ENCODE peak calls at places on chromosomes 4 and X, in ten cellular contexts. W, G, V, A, E, J, Y, U, Z and T are unnamed samples. For H3K27me3 and H3K36me3, the result is how much of the 10 kb centered on the place peaks cover.

GRCh38 chrX:131792789-131793462 is 230.2 kb upstream of the STK26 start:
- DNase-seq in G (peak), Y (no peak), V (peak), J (peak), E (no peak), Z (peak), W (no peak), U (no peak), A (no peak), T (no peak)

GRCh38 chrX:8033175-8033574 is 106.0 kb upstream of the PNPLA4 start:
- DNase-seq in J (no peak), V (no peak), Z (no peak), W (no peak), A (no peak), E (no peak), U (no peak), Y (no peak), G (no peak), T (no peak)

GRCh38 chr4:124105212-124105611 is 607.3 kb downstream of the ANKRD50 start:
- DNase-seq in W (no peak), J (no peak), Y (no peak), G (no peak), E (no peak), U (no peak), Z (no peak), A (no peak), V (no peak), T (no peak)

GRCh38 chrX:136671006-136671610 is 23.1 kb downstream of the CD40LG start:
- DNase-seq in J (no peak), E (no peak), W (no peak), V (no peak), A (no peak), Z (no peak), G (no peak), U (no peak), Y (no peak), T (no peak)

GRCh38 chrX:133171962-133172708 is 46.0 kb downstream of the TFDP3 start:
- DNase-seq in E (no peak), Y (no peak), G (no peak), Z (peak), W (peak), U (peak), A (peak), V (no peak), J (no peak), T (peak)

GRCh38 chr4:38943355-38943754 is 75.7 kb downstream of the FAM114A1 start:
- DNase-seq in V (no peak), E (peak), U (no peak), W (no peak), Z (no peak), Y (peak), G (peak), A (no peak), J (no peak), T (no peak)

GRCh38 chr4:169420291-169420690 is 149.5 kb upstream of the SH3RF1 start:
- DNase-seq in U (no peak), J (no peak), Z (no peak), A (no peak), G (no peak), V (no peak), W (no peak), E (no peak), Y (no peak), T (no peak)

GRCh38 chr4:155807021-155807420 is 48.2 kb downstream of the GUCY1B1 start:
- DNase-seq in U (no peak), V (no peak), W (no peak), Y (no peak), A (no peak), Z (peak), J (no peak), E (no peak), G (no peak), T (no peak)

GRCh38 chr4:54553001-54553400 is 104.8 kb upstream of the KIT start:
- DNase-seq in U (no peak), W (no peak), V (no peak), A (no peak), Z (peak), Y (no peak), J (no peak), E (no peak), G (no peak), T (no peak)

GRCh38 chr4:89894654-89895652 is at the start of gene MMRN1:
- DNase-seq in G (no peak), A (no peak), Y (no peak), J (no peak), E (no peak), W (no peak), Z (no peak), V (no peak), U (no peak), T (no peak)

GRCh38 chr4:25676221-25676620 is 20.6 kb downstream of the SLC34A2 start:
- DNase-seq in V (no peak), G (no peak), E (no peak), Z (no peak), W (no peak), A (no peak), J (no peak), U (no peak), Y (no peak), T (peak)
- H3K4me3 ChIP-seq in V (no peak), G (no peak), E (no peak), Z (no peak), W (no peak), A (no peak), J (no peak), U (no peak), Y (no peak), T (no peak)

GRCh38 chrX:31658360-31658759 is 586.5 kb upstream of the FTHL17 start:
- DNase-seq in W (no peak), V (no peak), U (peak), Y (no peak), E (no peak), Z (peak), J (no peak), A (peak), G (no peak), T (no peak)

GRCh38 chrX:31661280-31661679 is 589.4 kb upstream of the FTHL17 start:
- DNase-seq in J (no peak), W (no peak), Y (no peak), E (no peak), G (no peak), V (no peak), Z (no peak), A (peak), U (no peak), T (no peak)

GRCh38 chrX:31663172-31663571 is 591.3 kb upstream of the FTHL17 start:
- DNase-seq in A (no peak), Z (no peak), J (no peak), G (no peak), Y (no peak), U (no peak), W (no peak), V (no peak), E (no peak), T (no peak)
- H3K27me3 ChIP-seq in A (under half), Z (under half), J (under half), G (under half), Y (under half), U (under half), W (under half), V (under half), E (under half), T (under half)

DNA sequence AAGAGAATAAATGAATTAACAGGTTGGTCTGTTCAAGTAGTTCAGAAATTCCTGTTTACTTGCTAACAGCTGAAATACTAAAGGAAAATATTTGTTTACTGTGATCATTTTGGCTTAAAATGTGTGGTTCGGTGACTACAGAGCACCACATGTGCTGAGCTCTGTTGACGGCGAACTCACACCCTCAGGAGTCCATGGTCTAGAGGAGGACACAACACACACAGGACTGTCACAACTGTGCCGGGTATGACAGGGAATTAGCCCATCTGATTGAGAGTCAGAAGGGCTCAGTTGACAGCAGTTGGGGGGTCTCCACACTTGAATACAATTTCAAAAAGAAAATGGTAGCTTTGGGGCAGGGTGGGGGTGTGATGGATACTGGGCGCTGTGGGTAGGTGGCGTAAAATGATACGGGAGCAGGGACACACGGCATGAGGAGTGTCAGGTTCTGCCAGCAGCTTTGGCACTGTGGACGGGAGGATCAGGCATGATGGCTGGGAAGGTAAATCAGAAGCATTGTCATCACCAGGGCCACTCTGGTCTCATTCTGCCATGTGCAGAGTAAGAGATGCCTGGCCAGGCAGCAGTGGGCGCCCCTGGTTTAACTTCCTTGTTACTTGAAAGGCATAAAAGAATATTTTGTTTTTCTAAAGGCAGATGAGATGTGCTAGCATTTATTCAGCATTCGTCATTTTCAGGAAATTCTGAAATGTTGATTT is 33.3 kb downstream of the CLDN22 start:
- DNase-seq in Y (no peak), V (no peak), G (no peak), A (no peak), E (no peak), U (no peak), W (no peak), J (no peak), Z (no peak), T (no peak)
- H3K36me3 ChIP-seq in Y (under half), V (under half), G (under half), A (under half), E (under half), U (half or more), W (under half), J (under half), Z (half or more), T (under half)

GRCh38 chr4:29861307-29861706 is 858.9 kb upstream of the PCDH7 start:
- DNase-seq in U (peak), W (no peak), J (no peak), G (no peak), Z (no peak), V (no peak), Y (no peak), E (no peak), A (no peak), T (no peak)
- H3K4me3 ChIP-seq in U (no peak), W (no peak), J (no peak), G (no peak), Z (no peak), V (no peak), Y (no peak), E (no peak), A (no peak), T (no peak)